ENCODE peak calls at places on chromosomes 12 and 14, in seven cellular contexts. J is neural crest cell, X is endothelial cell, V is activated B cell treated with CpG ODN at 0.5 μM for 24 hours, P is BJ, C is epithelial cell of esophagus, B is A549. R is an unnamed sample.
A peak's percentile ranks its signal among the peaks of the same experiment; 100 is the strongest.

GRCh38 chr12:27531916-27532315 is 7.9 kb downstream of the PPFIBP1 start:
- DNase-seq in X (no peak), B (no peak), P (no peak), J (no peak), C (peak; percentile 28), V (no peak), R (no peak)

GRCh38 chr12:47833591-47834012 is 13.9 kb upstream of the HDAC7 start:
- DNase-seq in C (no peak), J (no peak), P (no peak), V (no peak), B (no peak), X (no peak), R (no peak)

GRCh38 chr12:70543444-70543843 is 93.8 kb downstream of the PTPRB start:
- DNase-seq in C (peak; percentile 93), J (no peak), B (peak; percentile 25), P (peak; percentile 76), V (no peak), X (no peak), R (no peak)

GRCh38 chr14:34322940-34323418 is 139.1 kb downstream of the SPTSSA start:
- DNase-seq in C (peak; percentile 76), J (peak; percentile 77), X (peak; percentile 72), B (peak; percentile 59), P (no peak), V (peak; percentile 37), R (peak; percentile 49)

GRCh38 chr12:112711026-112711425 is 80.5 kb upstream of the RPH3A start:
- DNase-seq in C (peak; percentile 24), X (no peak), J (no peak), P (no peak), V (no peak), B (no peak), R (no peak)

GRCh38 chr14:24437020-24437735 is 5.4 kb downstream of the SDR39U1 start:
- DNase-seq in P (no peak), V (no peak), J (no peak), B (no peak), C (no peak), X (no peak), R (no peak)

GRCh38 chr12:106317406-106318082 is 15.0 kb downstream of the TCP11L2 start:
- DNase-seq in J (no peak), C (peak; percentile 65), V (no peak), X (no peak), P (no peak), B (no peak), R (no peak)

GRCh38 chr12:71157601-71158233 is at the start of gene TSPAN8:
- DNase-seq in X (no peak), J (no peak), P (no peak), C (no peak), B (no peak), V (no peak), R (no peak)

GRCh38 chr12:78684419-78684818 is 180.2 kb upstream of the SYT1 start:
- DNase-seq in V (no peak), P (no peak), J (no peak), X (no peak), C (no peak), B (no peak), R (no peak)

GRCh38 chr12:52884526-52885293 is 20.2 kb downstream of the KRT8 start:
- DNase-seq in X (peak; percentile 89), V (peak; percentile 66), B (peak; percentile 82), J (peak; percentile 90), C (peak; percentile 55), P (no peak), R (peak; percentile 63)

GRCh38 chr12:69007166-69007857 is 74.3 kb upstream of the CPM start:
- DNase-seq in P (peak; percentile 40), V (no peak), B (no peak), J (no peak), X (no peak), C (peak; percentile 76), R (no peak)

GRCh38 chr12:91094957-91095356 is 16.3 kb downstream of the LUM start:
- DNase-seq in X (no peak), C (peak; percentile 6), B (no peak), J (no peak), V (no peak), P (no peak), R (no peak)

GRCh38 chr12:96045566-96045965 is 10.2 kb upstream of the LTA4H start:
- DNase-seq in P (no peak), V (peak; percentile 32), J (no peak), B (no peak), X (no peak), C (no peak), R (no peak)

GRCh38 chr12:109621271-109621671 is 47.7 kb downstream of the MVK start:
- DNase-seq in P (peak; percentile 67), X (no peak), C (peak; percentile 23), V (no peak), B (no peak), J (no peak), R (no peak)

GRCh38 chr14:94021001-94021400 is 5.1 kb upstream of the OTUB2 start:
- DNase-seq in B (no peak), X (no peak), P (no peak), V (no peak), J (no peak), C (peak; percentile 60), R (no peak)

GRCh38 chr12:124466200-124467128 is 100.9 kb downstream of the NCOR2 start:
- DNase-seq in X (no peak), P (no peak), C (no peak), V (peak; percentile 79), J (no peak), B (no peak), R (no peak)

GRCh38 chr12:76006028-76006916 is 25.3 kb downstream of the PHLDA1 start:
- DNase-seq in V (no peak), X (no peak), C (no peak), P (no peak), J (no peak), B (no peak), R (no peak)

GRCh38 chr14:86311151-86311550 is 781.2 kb downstream of the FLRT2 start:
- DNase-seq in V (no peak), J (no peak), C (no peak), X (no peak), B (no peak), P (no peak), R (no peak)

GRCh38 chr14:32343926-32344430 is 14.9 kb downstream of the AKAP6 start:
- DNase-seq in P (no peak), X (no peak), V (no peak), J (no peak), B (no peak), C (peak; percentile 94), R (no peak)

GRCh38 chr14:92607702-92608429 is 94.3 kb downstream of the RIN3 start:
- DNase-seq in X (no peak), C (peak; percentile 73), V (no peak), P (no peak), J (no peak), B (no peak), R (no peak)

GRCh38 chr14:92603309-92604257 is 90.0 kb downstream of the RIN3 start:
- DNase-seq in C (peak; percentile 70), J (no peak), V (no peak), X (no peak), P (no peak), B (no peak), R (no peak)

GRCh38 chr14:92607251-92607650 is 93.7 kb downstream of the RIN3 start:
- DNase-seq in J (no peak), C (no peak), V (no peak), X (no peak), B (no peak), P (no peak), R (no peak)

GRCh38 chr14:92601757-92602417 is 88.3 kb downstream of the RIN3 start:
- DNase-seq in X (no peak), P (no peak), B (no peak), V (no peak), J (no peak), C (no peak), R (no peak)

GRCh38 chr14:92605274-92605940 is 91.8 kb downstream of the RIN3 start:
- DNase-seq in B (no peak), C (no peak), X (no peak), P (no peak), V (no peak), J (no peak), R (no peak)
- TF ChIP-seq CTCF in B (no peak), C (no peak), X (no peak), P (no peak), V (no peak), J (no peak), R (no peak)

GRCh38 chr14:81095539-81095938 is 125.2 kb downstream of the GTF2A1 start:
- DNase-seq in C (peak; percentile 56), P (no peak), V (no peak), B (no peak), J (no peak), X (no peak), R (no peak)
- TF ChIP-seq CTCF in C (no peak), P (no peak), V (no peak), B (no peak), J (no peak), X (no peak), R (no peak)

GRCh38 chr12:49223590-49224369 is 34.9 kb upstream of the TUBA1A start:
- DNase-seq in B (no peak), V (no peak), X (no peak), P (no peak), J (no peak), C (no peak), R (no peak)

GRCh38 chr12:49228653-49229052 is 36.2 kb upstream of the TUBA1C start:
- DNase-seq in J (no peak), X (no peak), P (no peak), C (no peak), B (no peak), V (no peak), R (no peak)

GRCh38 chr12:49223122-49223521 is 34.2 kb upstream of the TUBA1A start:
- DNase-seq in X (no peak), B (no peak), J (no peak), V (no peak), P (no peak), C (no peak), R (no peak)

GRCh38 chr12:49227701-49228100 is 37.2 kb upstream of the TUBA1C start:
- DNase-seq in C (no peak), V (no peak), J (no peak), P (no peak), B (no peak), X (no peak), R (no peak)

GRCh38 chr12:49225551-49226166 is 36.8 kb upstream of the TUBA1A start:
- DNase-seq in B (no peak), P (no peak), C (no peak), X (no peak), V (no peak), J (no peak), R (no peak)
- TF ChIP-seq CTCF in B (no peak), P (no peak), C (no peak), X (no peak), V (no peak), J (no peak), R (peak; percentile 55)

DNA sequence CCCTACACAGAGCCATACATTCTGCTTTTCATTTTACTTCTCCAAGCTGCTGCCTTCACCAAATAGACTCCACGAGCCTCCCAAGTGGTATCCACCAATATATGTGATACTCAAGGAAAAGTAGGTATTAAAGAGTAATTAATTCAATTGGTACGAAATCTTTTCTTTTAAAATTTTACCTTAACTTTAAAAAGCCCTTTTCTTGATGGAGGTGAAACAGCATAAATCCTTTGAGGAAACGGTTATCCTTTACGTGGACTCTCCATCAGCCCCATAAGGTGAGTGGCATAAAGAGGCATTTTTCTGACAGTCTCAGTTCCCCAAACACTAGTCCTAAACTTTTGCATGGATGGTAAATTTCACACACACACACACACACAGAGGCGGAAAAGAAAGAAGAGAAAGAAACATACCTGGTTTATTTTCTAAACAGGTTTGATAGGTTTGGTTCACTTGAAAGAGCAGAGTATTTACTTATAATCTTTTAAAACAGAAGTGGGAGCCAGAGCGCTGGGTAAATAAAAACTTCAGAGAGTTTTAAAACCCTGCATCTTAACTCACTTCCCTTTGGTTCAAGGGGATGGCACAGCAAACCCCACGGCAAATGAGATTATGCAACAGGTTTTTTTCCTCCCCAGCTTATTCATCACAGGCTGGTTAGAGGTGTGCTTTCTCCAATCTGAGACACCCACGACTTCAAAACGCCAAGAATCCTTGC is 1.9 kb downstream of the DUSP16 start:
- DNase-seq in P (no peak), V (no peak), J (no peak), X (no peak), C (peak; percentile 92), B (peak; percentile 71), R (no peak)
- TF ChIP-seq CTCF in P (no peak), V (no peak), J (no peak), X (no peak), C (no peak), B (no peak), R (no peak)